ENCODE peak calls at places on chromosomes 6 and 20, in four cellular contexts. One of them, this sample, is unnamed.

GRCh38 chr20:36246410-36246809 is 10.1 kb downstream of the AAR2 start:
- DNase-seq in choroid plexus epithelial cell: no peak
- DNase-seq in endothelial cell: no peak
- DNase-seq in cardiac muscle cell: no peak
- DNase-seq in this sample: no peak

GRCh38 chr20:4788314-4788713 is 66.6 kb downstream of the PRND start:
- DNase-seq in choroid plexus epithelial cell: no peak
- DNase-seq in endothelial cell: no peak
- DNase-seq in cardiac muscle cell: no peak
- DNase-seq in this sample: no peak

GRCh38 chr20:61785567-61785816 is 280.2 kb downstream of the TAF4 start:
- DNase-seq in choroid plexus epithelial cell: no peak
- DNase-seq in endothelial cell: no peak
- DNase-seq in cardiac muscle cell: no peak
- DNase-seq in this sample: no peak

GRCh38 chr20:35511814-35512420 is 17.5 kb downstream of the C20orf173 start:
- DNase-seq in choroid plexus epithelial cell: peak
- DNase-seq in endothelial cell: peak
- DNase-seq in cardiac muscle cell: peak
- DNase-seq in this sample: peak

GRCh38 chr6:155117266-155117665 is 122.2 kb downstream of the TIAM2 start:
- DNase-seq in choroid plexus epithelial cell: peak
- DNase-seq in endothelial cell: no peak
- DNase-seq in cardiac muscle cell: no peak
- DNase-seq in this sample: no peak

GRCh38 chr6:7528565-7528964 is 12.9 kb upstream of the DSP start:
- DNase-seq in choroid plexus epithelial cell: peak
- DNase-seq in endothelial cell: no peak
- DNase-seq in cardiac muscle cell: no peak
- DNase-seq in this sample: peak

GRCh38 chr6:170231496-170232185 is 59.2 kb downstream of the DLL1 start:
- DNase-seq in choroid plexus epithelial cell: peak
- DNase-seq in endothelial cell: no peak
- DNase-seq in cardiac muscle cell: no peak
- DNase-seq in this sample: peak

GRCh38 chr20:1491281-1491840 is at the start of gene SIRPB2:
- DNase-seq in choroid plexus epithelial cell: no peak
- DNase-seq in endothelial cell: peak
- DNase-seq in cardiac muscle cell: no peak
- DNase-seq in this sample: no peak

GRCh38 chr6:33755070-33755869 is 8.6 kb upstream of the IP6K3 start:
- DNase-seq in choroid plexus epithelial cell: no peak
- DNase-seq in endothelial cell: no peak
- DNase-seq in cardiac muscle cell: no peak
- DNase-seq in this sample: no peak

GRCh38 chr20:49366687-49367086 is 88.8 kb upstream of the ZNFX1 start:
- DNase-seq in choroid plexus epithelial cell: no peak
- DNase-seq in endothelial cell: no peak
- DNase-seq in cardiac muscle cell: no peak
- DNase-seq in this sample: no peak

GRCh38 chr6:68575765-68576439 is 59.2 kb upstream of the ADGRB3 start:
- DNase-seq in choroid plexus epithelial cell: peak
- DNase-seq in endothelial cell: peak
- DNase-seq in cardiac muscle cell: peak
- DNase-seq in this sample: peak

GRCh38 chr6:150248300-150248699 is 105.5 kb downstream of the PPP1R14C start:
- DNase-seq in choroid plexus epithelial cell: no peak
- DNase-seq in endothelial cell: no peak
- DNase-seq in cardiac muscle cell: no peak
- DNase-seq in this sample: no peak

GRCh38 chr6:158607411-158608170 is 37.0 kb downstream of the DYNLT1 start:
- DNase-seq in choroid plexus epithelial cell: peak
- DNase-seq in endothelial cell: no peak
- DNase-seq in cardiac muscle cell: no peak
- DNase-seq in this sample: no peak

GRCh38 chr6:119443993-119444641 is 94.6 kb upstream of the MAN1A1 start:
- DNase-seq in choroid plexus epithelial cell: peak
- DNase-seq in endothelial cell: no peak
- DNase-seq in cardiac muscle cell: no peak
- DNase-seq in this sample: peak

DNA sequence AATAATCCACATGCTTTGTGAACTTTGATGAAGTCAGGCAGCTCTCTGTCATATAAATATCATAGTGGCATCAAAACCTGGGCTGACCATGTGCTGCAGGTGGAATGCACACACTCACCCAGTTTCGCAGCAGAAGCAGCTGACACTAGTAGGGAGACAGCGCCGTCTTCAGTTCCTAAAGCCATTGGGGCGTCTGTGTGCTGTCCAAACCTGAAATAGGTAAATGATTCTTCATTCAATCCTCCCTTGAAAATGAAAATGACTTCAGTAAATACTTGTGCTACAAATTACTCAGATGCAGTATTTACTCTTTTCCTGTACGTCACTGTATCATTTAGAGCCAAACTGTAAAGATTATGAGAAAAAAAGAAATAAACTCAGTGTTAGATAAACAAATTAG is 127.5 kb downstream of the EYA4 start:
- DNase-seq in choroid plexus epithelial cell: peak
- DNase-seq in endothelial cell: no peak
- DNase-seq in cardiac muscle cell: no peak
- DNase-seq in this sample: peak
- TF ChIP-seq CTCF in choroid plexus epithelial cell: peak
- TF ChIP-seq CTCF in endothelial cell: no peak
- TF ChIP-seq CTCF in cardiac muscle cell: no peak
- TF ChIP-seq CTCF in this sample: peak

GRCh38 chr6:154057098-154057497 is 18.1 kb downstream of the OPRM1 start:
- DNase-seq in choroid plexus epithelial cell: no peak
- DNase-seq in endothelial cell: no peak
- DNase-seq in cardiac muscle cell: no peak
- DNase-seq in this sample: no peak
- TF ChIP-seq CTCF in choroid plexus epithelial cell: no peak
- TF ChIP-seq CTCF in endothelial cell: no peak
- TF ChIP-seq CTCF in cardiac muscle cell: no peak
- TF ChIP-seq CTCF in this sample: no peak

GRCh38 chr6:167965602-167966539 is 31.6 kb upstream of the KIF25 start:
- DNase-seq in choroid plexus epithelial cell: peak
- DNase-seq in endothelial cell: no peak
- DNase-seq in cardiac muscle cell: no peak
- DNase-seq in this sample: no peak

GRCh38 chr6:167972193-167972592 is 25.3 kb upstream of the KIF25 start:
- DNase-seq in choroid plexus epithelial cell: no peak
- DNase-seq in endothelial cell: no peak
- DNase-seq in cardiac muscle cell: no peak
- DNase-seq in this sample: no peak

GRCh38 chr6:167970236-167970635 is 27.2 kb upstream of the KIF25 start:
- DNase-seq in choroid plexus epithelial cell: no peak
- DNase-seq in endothelial cell: no peak
- DNase-seq in cardiac muscle cell: no peak
- DNase-seq in this sample: no peak

GRCh38 chr6:167966540-167966905 is 30.9 kb upstream of the KIF25 start:
- DNase-seq in choroid plexus epithelial cell: no peak
- DNase-seq in endothelial cell: no peak
- DNase-seq in cardiac muscle cell: no peak
- DNase-seq in this sample: no peak

DNA sequence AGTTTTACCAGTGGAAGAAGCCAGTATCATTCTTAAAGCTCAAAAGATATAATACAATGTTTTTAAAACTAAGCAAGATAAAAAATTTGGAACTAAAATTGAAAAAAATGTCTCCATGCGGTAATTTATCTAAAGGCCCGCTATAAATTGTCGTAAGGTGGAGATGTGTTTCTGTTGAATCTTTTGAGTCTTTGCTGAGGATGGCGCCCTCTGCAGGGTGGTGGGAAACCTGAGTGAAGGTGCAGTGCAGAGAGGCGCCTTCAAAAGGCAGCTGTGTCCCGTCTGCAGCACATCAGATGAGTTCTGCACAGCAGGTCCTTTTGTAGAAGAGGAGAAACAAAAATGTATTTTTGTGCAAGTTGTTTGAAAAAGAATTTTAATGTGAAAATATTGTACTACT is 29.4 kb upstream of the KIF25 start:
- DNase-seq in choroid plexus epithelial cell: peak
- DNase-seq in endothelial cell: peak
- DNase-seq in cardiac muscle cell: peak
- DNase-seq in this sample: peak
- TF ChIP-seq CTCF in choroid plexus epithelial cell: peak
- TF ChIP-seq CTCF in endothelial cell: peak
- TF ChIP-seq CTCF in cardiac muscle cell: peak
- TF ChIP-seq CTCF in this sample: peak

GRCh38 chr6:118152524-118152923 is 245.5 kb downstream of the SLC35F1 start:
- DNase-seq in choroid plexus epithelial cell: no peak
- DNase-seq in endothelial cell: no peak
- DNase-seq in cardiac muscle cell: no peak
- DNase-seq in this sample: no peak
- TF ChIP-seq CTCF in choroid plexus epithelial cell: no peak
- TF ChIP-seq CTCF in endothelial cell: no peak
- TF ChIP-seq CTCF in cardiac muscle cell: no peak
- TF ChIP-seq CTCF in this sample: no peak

GRCh38 chr6:146870765-146871164 is 272.0 kb downstream of the ADGB start:
- DNase-seq in choroid plexus epithelial cell: no peak
- DNase-seq in endothelial cell: no peak
- DNase-seq in cardiac muscle cell: no peak
- DNase-seq in this sample: no peak

GRCh38 chr6:146866731-146867414 is 268.1 kb downstream of the ADGB start:
- DNase-seq in choroid plexus epithelial cell: no peak
- DNase-seq in endothelial cell: no peak
- DNase-seq in cardiac muscle cell: no peak
- DNase-seq in this sample: peak

GRCh38 chr6:146865756-146866266 is 267.0 kb downstream of the ADGB start:
- DNase-seq in choroid plexus epithelial cell: no peak
- DNase-seq in endothelial cell: no peak
- DNase-seq in cardiac muscle cell: no peak
- DNase-seq in this sample: peak

GRCh38 chr6:146871613-146872465 is 273.1 kb downstream of the ADGB start:
- DNase-seq in choroid plexus epithelial cell: no peak
- DNase-seq in endothelial cell: no peak
- DNase-seq in cardiac muscle cell: no peak
- DNase-seq in this sample: no peak

DNA sequence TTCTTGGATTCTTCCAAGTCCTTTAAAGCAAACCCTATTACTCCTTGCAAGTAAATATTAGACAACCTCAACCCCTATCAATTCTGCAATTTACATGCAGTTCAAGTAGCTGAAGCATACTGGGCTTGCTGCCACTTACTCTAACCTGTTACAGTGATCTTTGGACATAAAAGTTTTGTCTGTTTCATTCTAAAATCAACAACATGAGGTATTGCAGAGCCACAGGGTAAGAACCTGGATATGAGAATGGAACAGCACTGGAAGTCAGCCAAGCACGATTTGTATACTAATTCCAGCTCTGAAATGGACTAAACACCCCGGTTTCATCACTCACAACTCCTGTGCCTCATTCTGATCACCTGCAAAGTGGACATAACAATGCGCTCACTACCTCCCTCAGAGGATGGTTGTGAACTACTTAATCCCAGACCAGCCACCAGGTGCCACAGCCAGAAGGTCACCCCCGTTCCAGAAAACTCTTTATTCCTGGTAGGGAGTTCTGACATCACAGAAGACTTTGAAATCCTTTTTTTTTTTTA is 270.0 kb downstream of the ADGB start:
- DNase-seq in choroid plexus epithelial cell: peak
- DNase-seq in endothelial cell: no peak
- DNase-seq in cardiac muscle cell: no peak
- DNase-seq in this sample: no peak
- TF ChIP-seq CTCF in choroid plexus epithelial cell: no peak
- TF ChIP-seq CTCF in endothelial cell: no peak
- TF ChIP-seq CTCF in cardiac muscle cell: no peak
- TF ChIP-seq CTCF in this sample: no peak

This sample was measured in epithelial cell of esophagus.